ENCODE peak calls at places on chromosomes 5 and 9, in nine cellular contexts. F, R, U, H, M, O, G, L and B are unnamed samples. For H3K4me1, the result is how much of the 10 kb centered on the place peaks cover.

GRCh38 chr5:40551706-40552557 is 127.8 kb upstream of the PTGER4 start:
- DNase-seq in F (no peak), R (peak), U (no peak), H (no peak), M (no peak), O (no peak), G (no peak), L (peak), B (no peak)

GRCh38 chr5:125256296-125256695 is 509.9 kb upstream of the ZNF608 start:
- DNase-seq in F (no peak), R (no peak), U (no peak), H (no peak), M (no peak), O (no peak), G (no peak), L (no peak), B (no peak)

GRCh38 chr9:126057869-126058467 is 268.7 kb upstream of the MVB12B start:
- DNase-seq in F (no peak), R (no peak), U (no peak), H (no peak), M (no peak), O (no peak), G (no peak), L (no peak), B (no peak)

GRCh38 chr9:93207326-93207814 is 23.4 kb downstream of the WNK2 start:
- DNase-seq in F (no peak), R (no peak), U (no peak), H (no peak), M (no peak), O (no peak), G (peak), L (peak), B (peak)

GRCh38 chr5:96252596-96252995 is 180.5 kb downstream of the PCSK1 start:
- DNase-seq in F (no peak), R (no peak), U (no peak), H (no peak), M (no peak), O (no peak), G (no peak), L (no peak), B (no peak)

GRCh38 chr5:141560725-141561483 is 57.9 kb downstream of the DIAPH1 start:
- DNase-seq in F (peak), R (no peak), U (peak), H (peak), M (peak), O (peak), G (peak), L (peak), B (peak)

GRCh38 chr9:38339087-38339486 is 53.4 kb upstream of the ALDH1B1 start:
- DNase-seq in F (no peak), R (no peak), U (no peak), H (no peak), M (no peak), O (peak), G (no peak), L (peak), B (no peak)

GRCh38 chr9:14352549-14352948 is 38.6 kb upstream of the NFIB start:
- DNase-seq in F (no peak), R (no peak), U (no peak), H (no peak), M (no peak), O (no peak), G (no peak), L (no peak), B (no peak)

GRCh38 chr9:87664153-87665060 is 61.5 kb upstream of the CTSL start:
- DNase-seq in F (no peak), R (no peak), U (no peak), H (no peak), M (no peak), O (no peak), G (no peak), L (no peak), B (no peak)

GRCh38 chr5:34820593-34820992 is 18.4 kb upstream of the TTC23L start:
- DNase-seq in F (no peak), R (no peak), U (no peak), H (no peak), M (no peak), O (no peak), G (no peak), L (no peak), B (no peak)

GRCh38 chr5:54630738-54631369 is 113.3 kb downstream of the SNX18 start:
- DNase-seq in F (no peak), R (no peak), U (no peak), H (no peak), M (no peak), O (no peak), G (no peak), L (peak), B (no peak)

GRCh38 chr5:96175090-96175489 is 213.4 kb upstream of the ELL2 start:
- DNase-seq in F (no peak), R (no peak), U (no peak), H (no peak), M (no peak), O (no peak), G (peak), L (no peak), B (no peak)

GRCh38 chr9:99101271-99101670 is 3.6 kb upstream of the TGFBR1 start:
- DNase-seq in F (no peak), R (no peak), U (no peak), H (no peak), M (no peak), O (no peak), G (no peak), L (no peak), B (no peak)

GRCh38 chr9:112864413-112864812 is 26.3 kb downstream of the SLC46A2 start:
- DNase-seq in F (no peak), R (no peak), U (no peak), H (no peak), M (no peak), O (no peak), G (no peak), L (no peak), B (no peak)

GRCh38 chr9:112861638-112862555 is 28.8 kb downstream of the SLC46A2 start:
- DNase-seq in F (no peak), R (no peak), U (no peak), H (no peak), M (peak), O (peak), G (no peak), L (peak), B (no peak)

GRCh38 chr9:112863214-112863613 is 27.5 kb downstream of the SLC46A2 start:
- DNase-seq in F (no peak), R (no peak), U (no peak), H (no peak), M (no peak), O (no peak), G (no peak), L (no peak), B (no peak)

GRCh38 chr9:112864982-112865381 is 25.7 kb downstream of the SLC46A2 start:
- DNase-seq in F (no peak), R (no peak), U (no peak), H (no peak), M (no peak), O (no peak), G (no peak), L (no peak), B (no peak)

DNA sequence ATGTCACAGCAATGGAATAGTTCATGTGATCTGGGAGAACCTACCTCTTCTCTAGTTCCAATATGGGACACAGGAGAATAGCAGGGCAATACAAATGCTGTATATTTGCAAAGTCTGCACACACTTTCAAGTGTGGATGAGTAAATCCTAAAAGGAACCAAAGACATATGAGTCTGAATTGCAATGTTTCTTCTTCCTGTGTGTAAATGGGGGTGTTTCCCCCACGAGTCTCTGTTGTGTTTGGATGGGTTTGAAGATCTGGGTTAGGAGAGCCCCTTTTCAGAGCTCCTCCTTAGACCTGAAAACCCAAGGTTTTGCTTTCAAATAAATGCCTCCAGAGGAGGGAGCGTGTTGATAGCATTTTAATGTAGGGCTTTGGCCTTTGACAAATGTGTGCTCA is 26.9 kb downstream of the SLC46A2 start:
- DNase-seq in F (no peak), R (no peak), U (no peak), H (no peak), M (no peak), O (no peak), G (no peak), L (no peak), B (no peak)
- H3K4me3 ChIP-seq in F (no peak), R (no peak), U (no peak), H (no peak), M (no peak), O (no peak), G (no peak), L (no peak), B (no peak)

GRCh38 chr5:73672130-73672529 is 46.1 kb downstream of the ARHGEF28 start:
- DNase-seq in F (no peak), R (no peak), U (no peak), H (no peak), M (no peak), O (no peak), G (no peak), L (no peak), B (no peak)
- H3K4me1 ChIP-seq in F (under half), R (under half), U (under half), H (under half), M (under half), O (under half), G (under half), L (under half), B (under half)

DNA sequence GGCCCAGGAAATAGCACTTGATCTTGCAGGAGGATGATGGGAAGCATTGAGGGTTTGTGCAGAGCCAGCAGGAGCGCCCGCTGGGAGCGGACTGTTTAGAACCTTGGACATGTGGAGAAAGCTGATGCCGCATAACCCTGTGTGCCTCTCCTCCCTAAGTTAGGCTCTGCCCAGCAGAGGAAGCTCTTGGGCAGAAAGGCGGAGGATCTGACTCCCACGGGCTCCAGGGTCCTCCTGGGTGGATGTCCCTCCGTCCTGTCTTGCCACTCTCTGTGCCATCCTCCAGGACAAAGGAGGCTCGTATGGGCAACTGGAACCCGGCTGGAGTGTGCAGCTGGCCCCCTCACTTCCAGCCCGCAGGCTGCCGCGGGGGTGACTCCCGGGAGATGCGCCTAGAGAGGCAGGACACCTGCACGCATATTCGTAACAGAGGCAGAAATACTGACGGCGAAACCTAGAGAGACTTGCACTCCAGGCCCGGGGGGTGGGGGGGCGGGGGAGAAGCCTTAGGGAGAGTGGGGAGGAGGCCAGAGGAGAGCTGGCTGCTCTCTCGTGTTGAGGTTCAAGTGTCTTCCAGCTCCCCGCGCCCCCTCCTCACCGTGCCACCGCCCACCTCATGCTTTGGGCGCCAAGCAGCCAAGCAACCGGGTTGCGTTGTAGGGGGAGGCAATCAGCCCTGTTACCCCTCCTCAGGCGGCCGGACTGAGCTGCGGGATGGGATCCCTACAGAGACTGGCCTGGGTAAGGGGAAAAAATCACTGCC is 5.4 kb upstream of the FOXE1 start:
- DNase-seq in F (no peak), R (no peak), U (no peak), H (no peak), M (no peak), O (no peak), G (no peak), L (no peak), B (no peak)
- H3K4me3 ChIP-seq in F (no peak), R (no peak), U (no peak), H (no peak), M (no peak), O (no peak), G (no peak), L (no peak), B (no peak)

DNA sequence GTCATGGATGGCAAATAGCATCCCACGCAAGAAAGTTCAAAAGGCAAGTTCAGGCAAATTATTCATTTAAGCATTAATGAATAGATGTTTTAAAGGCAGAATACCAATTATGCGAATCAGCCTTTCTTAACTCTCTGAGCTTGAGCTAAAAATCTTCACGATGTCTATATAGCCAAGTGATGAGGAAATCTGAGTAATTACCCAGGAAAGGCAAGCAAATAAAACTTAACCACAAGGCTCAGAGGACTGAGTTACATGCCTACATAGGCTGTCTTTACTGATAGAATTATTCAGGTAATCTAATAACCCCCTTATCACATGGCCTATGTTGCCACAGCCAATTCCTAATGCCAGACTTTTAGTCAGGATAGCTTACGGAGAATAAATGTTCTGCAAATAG is 120.8 kb upstream of the MTAP start:
- DNase-seq in F (no peak), R (peak), U (no peak), H (no peak), M (no peak), O (no peak), G (peak), L (peak), B (no peak)
- H3K4me1 ChIP-seq in F (under half), R (half or more), U (under half), H (under half), M (under half), O (under half), G (under half), L (half or more), B (under half)

GRCh38 chr5:149063017-149063687 is at the start of gene SH3TC2:
- DNase-seq in F (peak), R (no peak), U (no peak), H (peak), M (peak), O (peak), G (peak), L (peak), B (peak)
- H3K4me3 ChIP-seq in F (no peak), R (no peak), U (no peak), H (no peak), M (no peak), O (no peak), G (no peak), L (peak), B (no peak)

GRCh38 chr5:78592735-78593386 is 55.7 kb downstream of the LHFPL2 start:
- DNase-seq in F (no peak), R (no peak), U (no peak), H (no peak), M (no peak), O (no peak), G (no peak), L (no peak), B (no peak)
- H3K4me1 ChIP-seq in F (under half), R (half or more), U (under half), H (half or more), M (under half), O (half or more), G (under half), L (half or more), B (under half)

GRCh38 chr9:136645903-136646754 is 16.6 kb upstream of the EGFL7 start:
- DNase-seq in F (no peak), R (no peak), U (no peak), H (peak), M (peak), O (no peak), G (no peak), L (no peak), B (peak)

GRCh38 chr9:136643596-136644342 is 18.9 kb upstream of the EGFL7 start:
- DNase-seq in F (no peak), R (no peak), U (no peak), H (no peak), M (peak), O (peak), G (no peak), L (no peak), B (no peak)

GRCh38 chr9:136644593-136645342 is 17.9 kb upstream of the EGFL7 start:
- DNase-seq in F (no peak), R (no peak), U (no peak), H (peak), M (peak), O (peak), G (no peak), L (no peak), B (peak)

GRCh38 chr9:136645343-136645902 is 17.3 kb upstream of the EGFL7 start:
- DNase-seq in F (no peak), R (no peak), U (no peak), H (peak), M (no peak), O (no peak), G (no peak), L (no peak), B (no peak)

DNA sequence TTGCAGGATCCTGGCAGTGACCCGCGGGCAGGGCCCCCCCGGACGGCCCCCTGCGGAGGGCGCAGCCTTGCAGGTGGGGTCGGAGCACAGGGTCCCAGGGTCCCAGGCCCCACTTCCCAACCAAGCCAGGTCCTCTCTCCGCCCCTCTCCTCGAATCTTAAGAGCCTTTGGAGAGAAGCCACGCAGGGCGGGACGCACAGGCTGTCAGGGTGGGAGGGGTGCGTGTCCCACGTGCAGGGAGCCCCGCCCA is 18.4 kb upstream of the EGFL7 start:
- DNase-seq in F (peak), R (no peak), U (peak), H (no peak), M (peak), O (peak), G (peak), L (peak), B (peak)
- H3K4me3 ChIP-seq in F (peak), R (peak), U (peak), H (no peak), M (peak), O (no peak), G (no peak), L (no peak), B (no peak)

GRCh38 chr9:133057553-133057952 is 4.2 kb upstream of the CEL start:
- DNase-seq in F (no peak), R (no peak), U (no peak), H (no peak), M (no peak), O (no peak), G (no peak), L (no peak), B (no peak)

GRCh38 chr9:133060417-133060841 is 1.4 kb upstream of the CEL start:
- DNase-seq in F (no peak), R (no peak), U (no peak), H (peak), M (no peak), O (no peak), G (peak), L (no peak), B (no peak)

GRCh38 chr9:133059623-133060022 is 2.2 kb upstream of the CEL start:
- DNase-seq in F (no peak), R (no peak), U (no peak), H (no peak), M (no peak), O (peak), G (no peak), L (no peak), B (no peak)

GRCh38 chr9:133058051-133058450 is 3.7 kb upstream of the CEL start:
- DNase-seq in F (no peak), R (no peak), U (no peak), H (no peak), M (no peak), O (no peak), G (no peak), L (no peak), B (no peak)

DNA sequence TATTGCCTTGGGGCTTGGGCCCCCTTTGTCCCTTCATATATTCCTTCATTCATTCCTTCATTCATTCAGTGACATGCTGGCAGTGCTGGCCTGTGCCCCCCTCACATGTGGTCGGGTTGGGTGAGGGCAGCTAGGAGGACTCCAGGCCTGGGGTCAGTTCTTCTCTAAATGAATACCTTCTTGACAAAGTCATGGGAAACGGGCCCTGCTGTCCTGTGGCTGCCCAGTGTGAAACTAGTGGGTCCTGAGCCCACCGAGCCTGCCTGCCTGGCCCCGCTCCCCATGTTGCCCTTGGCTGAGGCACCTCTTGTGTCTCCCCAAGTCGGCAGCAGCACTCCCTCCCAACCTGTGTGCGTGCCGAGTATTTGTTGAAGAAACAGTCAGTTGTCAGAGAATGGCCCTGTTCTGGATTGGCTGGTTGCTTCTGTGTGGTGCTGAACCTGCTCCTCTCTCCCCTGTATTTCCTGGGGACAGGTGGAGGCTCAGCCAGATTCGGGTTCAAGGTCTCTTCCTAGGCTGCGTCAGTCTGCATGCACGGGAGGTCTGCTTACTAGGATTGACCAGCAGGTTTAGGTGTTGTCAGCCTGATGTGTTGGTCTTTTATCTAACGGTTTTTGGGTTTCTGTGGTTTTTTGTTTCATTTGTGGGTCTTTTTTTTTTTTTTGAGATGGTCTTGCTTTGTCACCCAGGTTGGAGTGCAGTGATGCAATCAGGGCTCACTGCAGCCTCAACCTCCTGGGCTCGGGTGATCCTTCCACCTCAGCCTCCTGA is 3.0 kb upstream of the CEL start:
- DNase-seq in F (no peak), R (no peak), U (no peak), H (no peak), M (no peak), O (no peak), G (peak), L (no peak), B (no peak)
- H3K4me1 ChIP-seq in F (under half), R (under half), U (under half), H (under half), M (under half), O (half or more), G (under half), L (under half), B (under half)

GRCh38 chr5:2747372-2748179 is 3.9 kb downstream of the IRX2 start:
- DNase-seq in F (no peak), R (no peak), U (no peak), H (no peak), M (no peak), O (no peak), G (no peak), L (peak), B (no peak)

GRCh38 chr5:2748841-2749513 is 2.5 kb downstream of the IRX2 start:
- DNase-seq in F (no peak), R (no peak), U (no peak), H (no peak), M (no peak), O (no peak), G (no peak), L (no peak), B (no peak)

GRCh38 chr5:2746642-2747041 is 4.8 kb downstream of the IRX2 start:
- DNase-seq in F (no peak), R (no peak), U (no peak), H (no peak), M (no peak), O (no peak), G (no peak), L (peak), B (no peak)

GRCh38 chr5:2749514-2750025 is 1.9 kb downstream of the IRX2 start:
- DNase-seq in F (no peak), R (no peak), U (no peak), H (no peak), M (no peak), O (no peak), G (no peak), L (no peak), B (no peak)

GRCh38 chr5:2748180-2748840 is 3.2 kb downstream of the IRX2 start:
- DNase-seq in F (no peak), R (no peak), U (no peak), H (no peak), M (no peak), O (no peak), G (no peak), L (no peak), B (no peak)
- H3K4me3 ChIP-seq in F (peak), R (no peak), U (peak), H (no peak), M (no peak), O (no peak), G (no peak), L (peak), B (no peak)